ENCODE peak calls at places on chromosomes 2 and 18, in four cellular contexts. L is right lobe of liver, Z is fibroblast of lung, C is endodermal cell. O is an unnamed sample.

GRCh38 chr18:22340340-22340739 is 77.4 kb downstream of the CTAGE1 start:
- DNase-seq in L (no peak), Z (no peak), C (no peak), O (no peak)

GRCh38 chr2:150046211-150046610 is 441.3 kb downstream of the RND3 start:
- DNase-seq in L (no peak), Z (no peak), C (no peak), O (no peak)

GRCh38 chr2:127985026-127985734 is 42.7 kb downstream of the SAP130 start:
- DNase-seq in L (no peak), Z (no peak), C (no peak), O (no peak)

GRCh38 chr2:205543937-205544702 is 138.2 kb upstream of the NRP2 start:
- DNase-seq in L (no peak), Z (no peak), C (no peak), O (no peak)

GRCh38 chr2:86020984-86021383 is 84.7 kb downstream of the POLR1A start:
- DNase-seq in L (peak), Z (peak), C (no peak), O (no peak)

GRCh38 chr2:238169708-238170251 is 11.0 kb downstream of the ERFE start:
- DNase-seq in L (peak), Z (peak), C (no peak), O (no peak)

GRCh38 chr2:124607679-124608078 is 582.6 kb downstream of the CNTNAP5 start:
- DNase-seq in L (no peak), Z (no peak), C (peak), O (no peak)

GRCh38 chr2:82993631-82994030 is 1465.4 kb downstream of the SUCLG1 start:
- DNase-seq in L (no peak), Z (no peak), C (no peak), O (no peak)

GRCh38 chr2:60377825-60378224 is 175.6 kb downstream of the BCL11A start:
- DNase-seq in L (no peak), Z (no peak), C (no peak), O (no peak)

GRCh38 chr2:108244667-108245414 is 5.1 kb downstream of the SULT1C3 start:
- DNase-seq in L (no peak), Z (no peak), C (no peak), O (no peak)

GRCh38 chr2:218272531-218273212 is 2.4 kb downstream of the PNKD start:
- DNase-seq in L (peak), Z (peak), C (peak), O (peak)

GRCh38 chr2:31558401-31559295 is 22.1 kb downstream of the SRD5A2 start:
- DNase-seq in L (peak), Z (peak), C (no peak), O (no peak)

GRCh38 chr2:42239811-42240210 is 70.7 kb downstream of the EML4 start:
- DNase-seq in L (no peak), Z (no peak), C (no peak), O (no peak)

GRCh38 chr2:218008060-218009040 is 5.6 kb upstream of the TNS1 start:
- DNase-seq in L (no peak), Z (peak), C (no peak), O (no peak)

GRCh38 chr2:165795011-165795410 is 964 bp upstream of the GALNT3 start:
- DNase-seq in L (no peak), Z (no peak), C (no peak), O (no peak)

GRCh38 chr2:121860033-121860810 is 104.8 kb downstream of the TSN start:
- DNase-seq in L (no peak), Z (peak), C (no peak), O (no peak)

GRCh38 chr2:109497447-109497846 is 116.3 kb downstream of the SEPTIN10 start:
- DNase-seq in L (no peak), Z (peak), C (no peak), O (no peak)

GRCh38 chr2:112482309-112483046 is 522 bp downstream of the TTL start:
- DNase-seq in L (peak), Z (peak), C (peak), O (peak)

GRCh38 chr2:237042101-237042500 is 43.6 kb upstream of the COPS8 start:
- DNase-seq in L (no peak), Z (no peak), C (peak), O (no peak)

GRCh38 chr2:220277445-220277960 is 650.1 kb downstream of the SLC4A3 start:
- DNase-seq in L (peak), Z (peak), C (no peak), O (peak)

GRCh38 chr2:71680925-71681324 is 227.6 kb downstream of the DYSF start:
- DNase-seq in L (no peak), Z (no peak), C (no peak), O (peak)

GRCh38 chr2:232347369-232347768 is 31.2 kb upstream of the ALPP start:
- DNase-seq in L (no peak), Z (no peak), C (no peak), O (no peak)

GRCh38 chr18:23424616-23425015 is 28.5 kb upstream of the RIOK3 start:
- DNase-seq in L (no peak), Z (no peak), C (no peak), O (no peak)

GRCh38 chr2:117835990-117836760 is 21.7 kb downstream of the DDX18 start:
- DNase-seq in L (peak), Z (peak), C (peak), O (peak)

GRCh38 chr2:3201296-3201695 is 176.3 kb downstream of the EIPR1 start:
- DNase-seq in L (no peak), Z (no peak), C (no peak), O (no peak)

GRCh38 chr18:34977787-34978532 is 63.3 kb upstream of the MAPRE2 start:
- DNase-seq in L (peak), Z (peak), C (peak), O (peak)

GRCh38 chr2:134842930-134843490 is 4.6 kb downstream of the ACMSD start:
- DNase-seq in L (no peak), Z (no peak), C (no peak), O (no peak)

GRCh38 chr18:9104244-9104901 is 1.9 kb downstream of the NDUFV2 start:
- DNase-seq in L (no peak), Z (no peak), C (no peak), O (no peak)

GRCh38 chr2:238290715-238291549 is 2.5 kb upstream of the PER2 start:
- DNase-seq in L (peak), Z (no peak), C (peak), O (peak)

GRCh38 chr2:127422631-127423475 is 4.6 kb downstream of the PROC start:
- DNase-seq in L (no peak), Z (no peak), C (peak), O (no peak)

GRCh38 chr2:67564076-67564475 is 166.9 kb downstream of the ETAA1 start:
- DNase-seq in L (no peak), Z (peak), C (no peak), O (no peak)

GRCh38 chr2:21041943-21042707 is 1.7 kb downstream of the APOB start:
- DNase-seq in L (peak), Z (peak), C (no peak), O (no peak)

GRCh38 chr2:183269956-183270355 is 145.7 kb downstream of the NUP35 start:
- DNase-seq in L (no peak), Z (no peak), C (no peak), O (no peak)

GRCh38 chr2:30582521-30582920 is 135.5 kb downstream of the LCLAT1 start:
- DNase-seq in L (no peak), Z (no peak), C (no peak), O (no peak)

GRCh38 chr2:68458962-68459361 is 8.1 kb downstream of the FBXO48 start:
- DNase-seq in L (no peak), Z (peak), C (no peak), O (no peak)

DNA sequence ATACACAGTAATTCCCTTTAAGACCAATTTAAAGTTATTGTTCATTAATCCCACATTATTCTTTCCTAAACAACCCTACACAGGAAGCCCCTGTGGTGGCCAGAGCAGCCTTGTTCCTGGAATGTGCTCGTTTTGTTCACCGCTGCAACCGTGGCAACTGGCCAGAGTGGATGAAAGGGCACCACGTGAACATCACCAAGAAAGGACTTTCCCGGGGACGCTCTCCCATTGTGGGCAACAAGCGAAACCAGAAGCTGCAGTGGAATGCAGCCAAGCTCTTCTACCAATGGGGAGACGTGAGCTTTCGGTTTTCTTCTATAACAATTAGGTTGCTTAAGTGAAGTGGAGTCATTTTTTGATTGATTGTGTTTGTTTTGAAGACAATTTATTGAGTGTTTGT is 101.0 kb downstream of the UNC80 start:
- DNase-seq in L (no peak), Z (peak), C (peak), O (no peak)
- H3K4me3 ChIP-seq in L (no peak), Z (peak), C (no peak), O (no peak)

GRCh38 chr2:152407204-152407721 is 72.3 kb downstream of the FMNL2 start:
- DNase-seq in L (no peak), Z (peak), C (peak), O (no peak)
- H3K4me3 ChIP-seq in L (no peak), Z (peak), C (peak), O (no peak)

GRCh38 chr2:106096446-106097369 is 97.4 kb downstream of the UXS1 start:
- DNase-seq in L (no peak), Z (no peak), C (no peak), O (no peak)
- H3K4me3 ChIP-seq in L (no peak), Z (no peak), C (no peak), O (no peak)

GRCh38 chr2:66080136-66080535 is 354.8 kb upstream of the MEIS1 start:
- DNase-seq in L (no peak), Z (no peak), C (no peak), O (no peak)
- H3K4me3 ChIP-seq in L (no peak), Z (no peak), C (no peak), O (no peak)

GRCh38 chr2:157262248-157262647 is 4.7 kb downstream of the GALNT5 start:
- DNase-seq in L (no peak), Z (no peak), C (no peak), O (no peak)

GRCh38 chr2:157258520-157259326 is 1.2 kb downstream of the GALNT5 start:
- DNase-seq in L (no peak), Z (no peak), C (peak), O (no peak)

GRCh38 chr2:157260403-157261198 is 3.1 kb downstream of the GALNT5 start:
- DNase-seq in L (no peak), Z (no peak), C (no peak), O (no peak)

GRCh38 chr2:157264099-157264498 is 6.6 kb downstream of the GALNT5 start:
- DNase-seq in L (no peak), Z (peak), C (no peak), O (no peak)

GRCh38 chr2:157261199-157261782 is 3.8 kb downstream of the GALNT5 start:
- DNase-seq in L (no peak), Z (peak), C (no peak), O (no peak)
- H3K4me3 ChIP-seq in L (no peak), Z (peak), C (no peak), O (no peak)

DNA sequence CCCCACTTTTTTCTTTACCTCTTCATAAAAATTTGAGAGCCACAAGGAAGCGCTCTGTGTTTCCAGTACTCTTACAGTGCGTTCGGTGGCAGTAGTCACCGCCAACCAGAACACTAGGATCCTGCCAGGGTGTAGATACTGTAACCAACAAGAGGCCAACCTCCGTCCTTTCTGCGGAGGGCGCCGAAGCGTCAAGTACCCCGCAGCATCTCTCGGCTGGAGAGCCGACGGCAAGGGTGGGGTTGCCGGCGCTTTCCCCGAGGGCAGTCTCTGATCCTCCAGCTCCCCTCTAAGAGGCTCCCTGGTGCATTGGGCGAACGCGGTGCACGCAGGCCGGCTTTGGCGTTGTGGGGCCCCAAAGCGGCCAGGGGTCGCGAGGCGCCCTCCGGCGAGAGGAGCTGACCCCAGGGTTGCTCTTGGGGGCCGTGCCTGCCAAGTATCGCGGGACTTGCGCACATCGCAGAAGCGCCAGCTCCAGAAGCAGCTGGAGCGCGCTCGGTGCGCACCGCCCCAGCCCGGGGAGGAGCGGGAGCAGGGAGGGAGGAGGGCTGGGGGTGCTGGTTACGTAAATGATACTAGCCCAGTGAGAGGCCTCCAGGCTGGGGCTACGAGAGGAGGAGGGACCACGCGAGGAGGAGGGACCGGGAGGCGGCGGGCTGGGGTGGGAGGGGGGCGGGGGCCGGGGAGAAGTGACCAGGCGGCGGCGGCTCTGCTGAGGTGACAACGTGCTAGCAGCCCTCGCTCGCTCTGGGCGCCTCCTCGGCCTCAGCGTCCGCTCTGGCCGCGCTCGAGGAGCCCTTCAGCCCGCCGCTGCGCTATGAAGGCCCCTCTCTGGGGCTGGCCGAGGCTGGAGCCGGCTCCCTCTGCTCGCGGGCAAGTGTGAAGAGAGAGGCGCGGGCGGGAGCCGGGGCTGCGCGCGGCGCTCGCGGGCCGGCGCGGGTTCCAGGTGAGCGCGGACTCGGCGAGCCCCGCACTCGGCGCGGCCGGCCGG is at the start of gene GALNT13:
- DNase-seq in L (peak), Z (peak), C (peak), O (peak)
- H3K4me3 ChIP-seq in L (no peak), Z (no peak), C (peak), O (peak)

GRCh38 chr2:241980193-241980592 is 110.7 kb downstream of the RTP5 start:
- DNase-seq in L (peak), Z (no peak), C (peak), O (peak)
- H3K4me3 ChIP-seq in L (no peak), Z (no peak), C (no peak), O (no peak)

DNA sequence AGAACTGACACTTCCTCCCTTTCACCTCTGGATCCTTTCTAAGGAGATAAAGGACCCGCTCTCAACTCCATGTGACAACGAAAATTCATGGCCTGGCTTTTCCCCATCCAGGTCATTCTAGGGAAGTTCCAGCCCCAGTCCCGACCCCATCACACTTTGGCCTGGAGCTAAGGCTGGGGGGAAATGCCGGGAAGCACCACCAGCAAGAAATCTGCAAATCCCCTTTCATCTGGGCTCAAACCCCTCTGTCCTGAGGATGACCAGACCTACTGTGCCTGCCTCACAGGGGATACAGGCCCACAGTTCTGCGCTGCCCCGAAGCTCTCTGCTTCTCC is 1.3 kb downstream of the SIX2 start:
- DNase-seq in L (no peak), Z (no peak), C (no peak), O (no peak)
- H3K4me3 ChIP-seq in L (no peak), Z (no peak), C (no peak), O (peak)

GRCh38 chr2:10337449-10337848 is 34.7 kb downstream of the HPCAL1 start:
- DNase-seq in L (no peak), Z (no peak), C (no peak), O (no peak)

GRCh38 chr2:10335046-10335840 is 32.5 kb downstream of the HPCAL1 start:
- DNase-seq in L (no peak), Z (no peak), C (no peak), O (no peak)

GRCh38 chr2:10333966-10334365 is 31.3 kb downstream of the HPCAL1 start:
- DNase-seq in L (no peak), Z (no peak), C (no peak), O (no peak)

GRCh38 chr2:10338242-10339188 is 35.8 kb downstream of the HPCAL1 start:
- DNase-seq in L (peak), Z (no peak), C (no peak), O (no peak)

DNA sequence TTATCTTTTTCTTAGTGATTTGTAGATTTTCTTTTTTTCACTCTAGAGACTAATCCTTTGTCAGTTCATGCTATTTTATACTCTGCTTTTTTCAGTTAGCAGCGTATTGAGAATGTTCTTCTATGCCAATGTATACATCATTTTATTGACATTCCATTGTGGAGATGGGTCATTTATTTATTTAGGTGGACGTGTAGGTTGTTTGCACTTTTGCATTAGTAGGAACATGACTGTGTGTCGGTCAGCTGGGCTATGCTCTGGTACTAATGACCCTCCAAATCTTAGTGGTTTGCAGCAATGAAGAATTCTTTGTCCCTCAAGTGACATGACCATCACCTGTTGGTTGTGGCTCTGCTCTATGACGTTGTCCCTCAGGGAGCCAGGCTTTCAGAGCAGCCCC is 33.6 kb downstream of the HPCAL1 start:
- DNase-seq in L (no peak), Z (no peak), C (no peak), O (no peak)
- H3K4me3 ChIP-seq in L (no peak), Z (no peak), C (no peak), O (no peak)

O was measured in pancreas.